ENCODE peak calls at places on chromosomes 7 and 10, in four cellular contexts. U is GM13976; O is Peyer's patch; H is CD4-positive, alpha-beta T cell. Z is an unnamed sample.

GRCh38 chr7:82017334-82017943 is 247.6 kb upstream of the HGF start:
- DNase-seq in U (no peak), O (no peak), H (no peak), Z (no peak)

GRCh38 chr10:77417806-77418205 is 219.8 kb downstream of the KCNMA1 start:
- DNase-seq in U (no peak), O (no peak), H (no peak), Z (no peak)

GRCh38 chr7:116863168-116863670 is 832 bp downstream of the CAPZA2 start:
- DNase-seq in U (peak; percentile 34), O (no peak), H (no peak), Z (no peak)

GRCh38 chr10:132395704-132396494 is 1.1 kb upstream of the PWWP2B start:
- DNase-seq in U (no peak), O (peak; percentile 48), H (no peak), Z (peak; percentile 49)

GRCh38 chr7:36079446-36080025 is 73.5 kb upstream of the EEPD1 start:
- DNase-seq in U (no peak), O (no peak), H (no peak), Z (no peak)

GRCh38 chr10:102389894-102390293 is 5.6 kb upstream of the NFKB2 start:
- DNase-seq in U (no peak), O (no peak), H (no peak), Z (no peak)

GRCh38 chr7:110386914-110387313 is 704.0 kb upstream of the LRRN3 start:
- DNase-seq in U (no peak), O (no peak), H (no peak), Z (no peak)

GRCh38 chr10:71597821-71598498 is 121.6 kb downstream of the C10orf105 start:
- DNase-seq in U (peak; percentile 48), O (peak; percentile 31), H (no peak), Z (peak; percentile 24)

GRCh38 chr10:110209399-110209925 is 2.1 kb downstream of the MXI1 start:
- DNase-seq in U (peak; percentile 47), O (peak; percentile 65), H (peak; percentile 80), Z (peak; percentile 42)

GRCh38 chr10:133215586-133215985 is 14.4 kb upstream of the UTF1 start:
- DNase-seq in U (no peak), O (no peak), H (no peak), Z (no peak)

GRCh38 chr7:139112741-139113250 is 3.3 kb upstream of the ZC3HAV1 start:
- DNase-seq in U (no peak), O (no peak), H (no peak), Z (no peak)

GRCh38 chr7:26135551-26135950 is 16.4 kb upstream of the NFE2L3 start:
- DNase-seq in U (no peak), O (no peak), H (no peak), Z (no peak)

GRCh38 chr7:99679032-99679399 is 780 bp downstream of the CYP3A5 start:
- DNase-seq in U (no peak), O (no peak), H (no peak), Z (no peak)

GRCh38 chr7:130322615-130323014 is 22.0 kb upstream of the CPA5 start:
- DNase-seq in U (no peak), O (no peak), H (no peak), Z (no peak)

GRCh38 chr7:114818501-114818900 is 103.4 kb upstream of the MDFIC start:
- DNase-seq in U (no peak), O (no peak), H (no peak), Z (no peak)

GRCh38 chr7:101696-102376 is 90.5 kb upstream of the FAM20C start:
- DNase-seq in U (no peak), O (no peak), H (no peak), Z (no peak)

GRCh38 chr10:115417585-115418265 is 324.6 kb downstream of the ATRNL1 start:
- DNase-seq in U (peak; percentile 41), O (no peak), H (no peak), Z (no peak)

GRCh38 chr10:102492983-102493382 is 9.5 kb downstream of the ACTR1A start:
- DNase-seq in U (no peak), O (no peak), H (no peak), Z (no peak)

GRCh38 chr10:72133517-72133916 is 45.2 kb upstream of the SPOCK2 start:
- DNase-seq in U (peak; percentile 67), O (no peak), H (no peak), Z (no peak)

DNA sequence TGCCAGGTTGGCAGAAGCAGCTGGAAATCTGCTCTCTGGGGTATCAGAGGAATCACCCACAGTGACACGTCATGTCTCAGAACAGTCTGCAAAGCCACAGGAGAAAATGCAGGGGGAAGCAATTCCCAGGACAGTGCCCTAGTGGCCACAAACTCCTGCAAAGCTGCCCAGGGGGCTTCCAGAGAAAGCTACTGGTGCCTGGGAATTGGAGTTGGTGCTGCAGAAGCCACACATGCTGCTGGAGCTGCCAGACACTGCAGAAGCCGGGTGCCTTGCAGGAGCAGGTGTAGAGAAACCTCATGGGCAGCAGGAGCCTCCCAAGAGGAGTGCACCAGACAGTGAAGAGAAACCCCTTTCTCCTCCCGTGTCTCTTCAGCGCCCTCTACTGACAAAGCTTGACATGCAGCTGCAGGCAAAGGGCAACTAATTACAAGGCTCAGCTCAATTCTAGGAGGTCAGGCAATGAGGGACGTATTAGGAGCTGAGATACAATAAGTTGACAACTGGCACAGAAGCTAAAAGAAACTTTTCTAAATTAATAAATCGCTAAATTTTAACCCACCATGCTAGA is 30.2 kb upstream of the NUB1 start:
- DNase-seq in U (no peak), O (no peak), H (no peak), Z (no peak)
- TF ChIP-seq CTCF in U (peak; percentile 13), O (no peak), H (no peak), Z (no peak)

DNA sequence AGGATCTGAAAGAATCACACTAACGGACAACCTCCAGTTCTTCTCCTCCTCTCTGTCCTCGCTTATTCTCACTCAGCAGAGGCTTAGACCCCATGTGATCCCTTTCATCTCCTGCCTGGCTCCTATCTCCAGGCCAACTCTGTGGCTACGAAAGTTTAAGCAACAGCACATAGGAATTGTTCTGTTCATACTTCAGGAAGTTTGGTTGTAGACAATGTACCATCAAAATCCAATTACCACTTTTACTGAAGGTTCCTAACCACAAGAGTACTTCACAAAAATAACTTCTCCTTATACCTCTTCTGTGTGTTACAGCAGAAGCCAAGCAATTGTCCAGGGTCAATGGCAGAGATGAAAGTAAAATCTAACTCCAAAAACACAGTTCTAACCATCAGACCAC is 80.1 kb downstream of the SLC25A13 start:
- DNase-seq in U (no peak), O (no peak), H (no peak), Z (no peak)
- TF ChIP-seq CTCF in U (no peak), O (no peak), H (no peak), Z (no peak)

DNA sequence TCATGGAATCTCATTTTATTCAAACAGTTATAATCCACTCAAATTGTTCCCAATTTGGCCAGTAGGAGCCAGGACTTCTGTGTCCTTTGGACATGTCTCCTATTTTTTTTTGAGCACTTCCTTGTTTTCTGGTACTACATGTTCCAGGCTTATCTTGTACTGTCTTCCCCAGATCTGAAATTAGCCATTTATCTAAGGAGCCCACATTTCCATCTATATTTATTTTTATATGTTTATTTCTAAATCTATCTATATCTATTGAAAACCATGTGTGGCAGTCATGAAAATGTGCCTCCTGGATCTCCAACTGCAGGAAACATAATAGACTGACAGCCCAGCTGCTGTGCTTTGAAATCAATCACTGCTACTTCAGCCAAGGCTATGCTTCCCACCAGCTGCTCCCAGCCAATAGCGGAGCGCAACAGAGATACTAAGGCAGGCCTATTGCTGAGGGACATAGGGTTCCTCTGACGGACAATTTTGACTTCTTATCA is 147.1 kb downstream of the LRRC4 start:
- DNase-seq in U (no peak), O (no peak), H (no peak), Z (no peak)
- TF ChIP-seq CTCF in U (no peak), O (no peak), H (no peak), Z (no peak)

DNA sequence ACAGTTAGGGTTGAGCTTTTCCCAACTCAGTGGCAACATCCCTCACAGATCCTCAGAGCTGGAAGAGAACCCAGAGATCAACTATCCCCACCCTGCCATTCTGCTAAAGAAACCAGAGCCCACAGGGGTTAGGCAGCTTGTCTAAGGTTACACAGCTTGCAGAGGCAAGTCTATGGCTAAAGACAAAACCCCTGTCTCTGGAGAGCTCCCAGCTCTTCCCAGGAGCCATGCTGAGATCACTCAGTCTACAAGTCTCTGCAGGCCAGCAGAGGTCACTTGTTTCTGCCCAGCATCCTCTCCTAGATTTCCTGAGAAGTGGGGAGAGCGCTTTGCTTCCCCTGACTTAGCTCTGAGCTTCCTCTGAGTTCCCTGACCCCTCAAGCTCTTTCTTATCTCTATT is 28.5 kb upstream of the LOXL4 start:
- DNase-seq in U (no peak), O (no peak), H (no peak), Z (no peak)
- TF ChIP-seq CTCF in U (no peak), O (no peak), H (no peak), Z (no peak)

GRCh38 chr10:125846894-125847293 is 23.5 kb downstream of the BCCIP start:
- DNase-seq in U (no peak), O (no peak), H (no peak), Z (no peak)

GRCh38 chr10:125848857-125849256 is 25.5 kb downstream of the BCCIP start:
- DNase-seq in U (no peak), O (no peak), H (no peak), Z (no peak)

GRCh38 chr10:125848371-125848770 is 25.0 kb downstream of the BCCIP start:
- DNase-seq in U (no peak), O (no peak), H (no peak), Z (no peak)

GRCh38 chr10:125850766-125851731 is 27.7 kb downstream of the BCCIP start:
- DNase-seq in U (no peak), O (no peak), H (no peak), Z (no peak)

DNA sequence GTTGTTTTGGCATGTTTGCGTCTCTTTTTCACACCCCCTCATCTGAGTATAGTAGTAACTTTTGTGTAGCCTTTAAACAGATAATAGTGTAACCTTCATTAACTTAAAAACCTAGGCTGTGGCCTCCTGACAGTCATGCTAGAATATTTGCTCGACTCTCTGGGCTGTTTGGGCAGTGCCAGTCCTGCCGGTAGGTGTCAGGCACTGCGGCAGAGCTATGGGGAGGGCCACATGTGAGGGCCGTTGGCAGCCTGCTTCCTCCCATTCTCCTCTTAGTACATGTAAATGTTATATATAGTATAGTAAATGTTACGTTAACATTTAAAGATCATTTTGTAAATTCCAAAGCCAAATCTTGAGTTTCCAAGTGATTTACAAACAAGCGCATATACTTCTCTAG is 26.1 kb downstream of the BCCIP start:
- DNase-seq in U (no peak), O (no peak), H (no peak), Z (no peak)
- TF ChIP-seq CTCF in U (no peak), O (no peak), H (no peak), Z (no peak)

Z was measured in activated B cell treated with CpG ODN at 0.5 μM for 24 hours.